ENCODE peak calls at places on chromosomes 7 and 10, in four cellular contexts. One of them, this sample, is unnamed. For H3K4me1 and H3K9me3, the result is how much of the 10 kb centered on the place peaks cover.

GRCh38 chr7:96320437-96320836 is 1.5 kb downstream of the SLC25A13 start:
- DNase-seq in tibial artery: no peak
- DNase-seq in testis: no peak
- DNase-seq in ascending aorta: no peak
- DNase-seq in this sample: no peak

GRCh38 chr7:142866361-142867096 is 11.7 kb downstream of the EPHB6 start:
- DNase-seq in tibial artery: no peak
- DNase-seq in testis: no peak
- DNase-seq in ascending aorta: no peak
- DNase-seq in this sample: peak

GRCh38 chr10:33280217-33280616 is 54.2 kb downstream of the NRP1 start:
- DNase-seq in tibial artery: no peak
- DNase-seq in testis: no peak
- DNase-seq in ascending aorta: no peak
- DNase-seq in this sample: no peak

GRCh38 chr7:121832347-121832746 is 40.6 kb upstream of the PTPRZ1 start:
- DNase-seq in tibial artery: no peak
- DNase-seq in testis: peak
- DNase-seq in ascending aorta: no peak
- DNase-seq in this sample: no peak

GRCh38 chr10:5547934-5548660 is 23.3 kb downstream of the CALML3 start:
- DNase-seq in tibial artery: peak
- DNase-seq in testis: no peak
- DNase-seq in ascending aorta: no peak
- DNase-seq in this sample: no peak

GRCh38 chr10:51063659-51064535 is 10.4 kb upstream of the PRKG1 start:
- DNase-seq in tibial artery: no peak
- DNase-seq in testis: no peak
- DNase-seq in ascending aorta: no peak
- DNase-seq in this sample: no peak

GRCh38 chr7:50473531-50473930 is 23.4 kb upstream of the FIGNL1 start:
- DNase-seq in tibial artery: peak
- DNase-seq in testis: no peak
- DNase-seq in ascending aorta: no peak
- DNase-seq in this sample: no peak

GRCh38 chr7:157565981-157566630 is 229.3 kb downstream of the DNAJB6 start:
- DNase-seq in tibial artery: no peak
- DNase-seq in testis: no peak
- DNase-seq in ascending aorta: no peak
- DNase-seq in this sample: no peak

GRCh38 chr7:13920053-13920697 is 69.3 kb downstream of the ETV1 start:
- DNase-seq in tibial artery: no peak
- DNase-seq in testis: no peak
- DNase-seq in ascending aorta: peak
- DNase-seq in this sample: peak

DNA sequence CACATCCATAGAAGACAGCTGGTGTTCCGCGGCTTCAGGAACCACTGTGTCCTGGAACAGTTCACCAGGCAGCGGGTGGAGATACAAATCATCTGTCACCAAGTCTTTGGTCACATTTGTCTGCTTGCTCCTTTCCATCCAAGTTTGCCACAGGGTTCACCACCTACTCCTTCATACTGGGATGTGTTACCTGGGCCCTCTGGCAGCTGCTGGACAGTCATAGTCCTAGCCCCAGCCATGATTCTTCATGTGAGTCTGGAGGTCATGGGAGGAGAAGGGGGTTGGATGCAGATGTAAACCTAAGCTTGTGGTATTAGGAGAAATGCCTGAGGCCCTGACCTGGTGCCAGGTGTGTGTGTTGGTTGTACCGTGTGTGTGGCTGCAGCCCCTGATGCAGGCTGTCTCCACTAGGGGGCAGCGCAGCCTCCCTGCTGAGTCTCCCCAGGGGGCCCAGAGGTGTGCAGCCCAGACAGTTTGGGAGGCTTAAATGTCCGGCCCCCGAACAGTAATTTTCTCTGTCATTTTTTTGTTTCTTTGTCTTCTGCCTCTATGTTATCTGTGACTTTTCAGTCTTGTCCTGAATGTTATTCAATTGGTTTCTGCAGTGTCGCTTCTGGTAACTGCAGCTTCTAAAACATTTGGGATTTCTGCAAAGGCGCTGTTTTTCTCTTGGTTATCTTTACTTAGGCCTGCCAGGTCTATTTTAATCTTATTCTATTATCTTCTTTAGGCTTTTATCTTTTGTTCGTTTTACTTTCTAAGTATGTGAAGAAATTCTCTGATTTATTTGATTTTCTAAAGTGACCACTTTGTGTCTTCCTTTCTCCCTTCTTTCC is 14.8 kb downstream of the NPS start:
- DNase-seq in tibial artery: no peak
- DNase-seq in testis: peak
- DNase-seq in ascending aorta: no peak
- DNase-seq in this sample: peak
- TF ChIP-seq CTCF in tibial artery: no peak
- TF ChIP-seq CTCF in testis: peak
- TF ChIP-seq CTCF in ascending aorta: no peak
- TF ChIP-seq CTCF in this sample: peak

GRCh38 chr10:103078676-103079075 is 114.4 kb downstream of the NT5C2 start:
- DNase-seq in tibial artery: no peak
- DNase-seq in testis: no peak
- DNase-seq in ascending aorta: no peak
- DNase-seq in this sample: no peak

GRCh38 chr10:103079946-103080345 is 113.1 kb downstream of the NT5C2 start:
- DNase-seq in tibial artery: no peak
- DNase-seq in testis: no peak
- DNase-seq in ascending aorta: no peak
- DNase-seq in this sample: no peak

GRCh38 chr10:103077491-103078308 is 115.4 kb downstream of the NT5C2 start:
- DNase-seq in tibial artery: no peak
- DNase-seq in testis: no peak
- DNase-seq in ascending aorta: no peak
- DNase-seq in this sample: no peak

GRCh38 chr10:103078309-103078615 is 114.8 kb downstream of the NT5C2 start:
- DNase-seq in tibial artery: no peak
- DNase-seq in testis: no peak
- DNase-seq in ascending aorta: no peak
- DNase-seq in this sample: no peak

GRCh38 chr10:103079100-103079499 is 114.0 kb downstream of the NT5C2 start:
- DNase-seq in tibial artery: no peak
- DNase-seq in testis: no peak
- DNase-seq in ascending aorta: no peak
- DNase-seq in this sample: no peak
- H3K4me1 ChIP-seq in tibial artery: under half
- H3K4me1 ChIP-seq in testis: under half
- H3K4me1 ChIP-seq in ascending aorta: under half
- H3K4me1 ChIP-seq in this sample: under half

GRCh38 chr7:155885162-155886160 is 73.2 kb upstream of the SHH start:
- DNase-seq in tibial artery: peak
- DNase-seq in testis: no peak
- DNase-seq in ascending aorta: no peak
- DNase-seq in this sample: no peak
- H3K9me3 ChIP-seq in tibial artery: under half
- H3K9me3 ChIP-seq in testis: under half
- H3K9me3 ChIP-seq in ascending aorta: under half
- H3K9me3 ChIP-seq in this sample: under half

GRCh38 chr7:99308461-99309074 is 17.1 kb upstream of the ARPC1A start:
- DNase-seq in tibial artery: peak
- DNase-seq in testis: no peak
- DNase-seq in ascending aorta: no peak
- DNase-seq in this sample: no peak
- TF ChIP-seq CTCF in tibial artery: no peak
- TF ChIP-seq CTCF in testis: no peak
- TF ChIP-seq CTCF in ascending aorta: no peak
- TF ChIP-seq CTCF in this sample: no peak

DNA sequence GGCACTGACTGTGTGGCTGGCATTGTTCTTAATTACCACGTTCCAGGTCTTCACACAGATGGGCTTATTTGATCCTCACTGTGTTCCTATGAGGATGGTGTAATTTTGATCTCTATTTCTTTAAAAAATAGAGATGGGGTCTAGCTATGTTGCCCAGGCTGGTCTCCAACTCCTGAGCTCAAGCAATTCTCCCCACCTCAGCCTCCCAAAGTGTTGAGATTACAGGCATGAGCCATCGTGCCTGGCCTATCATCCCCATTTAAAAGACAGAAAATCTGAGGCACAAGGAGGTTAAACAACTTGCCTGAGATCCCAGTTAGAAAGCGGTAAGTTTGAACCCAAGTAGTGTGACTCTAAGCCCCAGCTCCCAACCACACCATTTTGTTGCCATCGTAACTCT is 17.0 kb upstream of the SRGN start:
- DNase-seq in tibial artery: no peak
- DNase-seq in testis: no peak
- DNase-seq in ascending aorta: no peak
- DNase-seq in this sample: no peak
- H3K4me1 ChIP-seq in tibial artery: under half
- H3K4me1 ChIP-seq in testis: under half
- H3K4me1 ChIP-seq in ascending aorta: under half
- H3K4me1 ChIP-seq in this sample: under half

This sample was measured in BE2C.